ENCODE peak calls at places on chromosomes 7 and 10, in ten cellular contexts. One of them, this sample, is unnamed.

GRCh38 chr7:90262438-90262837 is 17.5 kb downstream of the CFAP69 start:
- DNase-seq in PC-9: no peak
- DNase-seq in RWPE2: no peak
- DNase-seq in right lobe of liver: no peak
- DNase-seq in HCT116: peak; percentile 15
- DNase-seq in GM23248: peak; percentile 73
- DNase-seq in WERI-Rb-1: no peak
- DNase-seq in sigmoid colon: no peak
- DNase-seq in naive thymus-derived CD4-positive, alpha-beta T cell: no peak
- DNase-seq in CD8-positive, alpha-beta T cell: no peak
- DNase-seq in this sample: peak; percentile 51

GRCh38 chr7:155211761-155212160 is 85.9 kb upstream of the INSIG1 start:
- DNase-seq in PC-9: no peak
- DNase-seq in RWPE2: no peak
- DNase-seq in right lobe of liver: no peak
- DNase-seq in HCT116: no peak
- DNase-seq in GM23248: no peak
- DNase-seq in WERI-Rb-1: no peak
- DNase-seq in sigmoid colon: no peak
- DNase-seq in naive thymus-derived CD4-positive, alpha-beta T cell: no peak
- DNase-seq in CD8-positive, alpha-beta T cell: no peak
- DNase-seq in this sample: no peak

GRCh38 chr7:54880326-54880989 is 121.4 kb upstream of the SEC61G start:
- DNase-seq in PC-9: no peak
- DNase-seq in RWPE2: no peak
- DNase-seq in right lobe of liver: peak; percentile 61
- DNase-seq in HCT116: no peak
- DNase-seq in GM23248: no peak
- DNase-seq in WERI-Rb-1: no peak
- DNase-seq in sigmoid colon: no peak
- DNase-seq in naive thymus-derived CD4-positive, alpha-beta T cell: no peak
- DNase-seq in CD8-positive, alpha-beta T cell: no peak
- DNase-seq in this sample: peak; percentile 14

GRCh38 chr10:75952093-75952492 is 520.7 kb downstream of the LRMDA start:
- DNase-seq in PC-9: no peak
- DNase-seq in RWPE2: no peak
- DNase-seq in right lobe of liver: no peak
- DNase-seq in HCT116: no peak
- DNase-seq in GM23248: no peak
- DNase-seq in WERI-Rb-1: no peak
- DNase-seq in sigmoid colon: no peak
- DNase-seq in naive thymus-derived CD4-positive, alpha-beta T cell: no peak
- DNase-seq in CD8-positive, alpha-beta T cell: no peak
- DNase-seq in this sample: no peak

GRCh38 chr7:107960306-107960705 is 42.7 kb downstream of the LAMB1 start:
- DNase-seq in PC-9: no peak
- DNase-seq in RWPE2: no peak
- DNase-seq in right lobe of liver: no peak
- DNase-seq in HCT116: no peak
- DNase-seq in GM23248: no peak
- DNase-seq in WERI-Rb-1: no peak
- DNase-seq in sigmoid colon: no peak
- DNase-seq in naive thymus-derived CD4-positive, alpha-beta T cell: no peak
- DNase-seq in CD8-positive, alpha-beta T cell: no peak
- DNase-seq in this sample: no peak

GRCh38 chr10:132162590-132163277 is 24.0 kb upstream of the DPYSL4 start:
- DNase-seq in PC-9: no peak
- DNase-seq in RWPE2: no peak
- DNase-seq in right lobe of liver: peak; percentile 44
- DNase-seq in HCT116: no peak
- DNase-seq in GM23248: no peak
- DNase-seq in WERI-Rb-1: no peak
- DNase-seq in sigmoid colon: no peak
- DNase-seq in naive thymus-derived CD4-positive, alpha-beta T cell: no peak
- DNase-seq in CD8-positive, alpha-beta T cell: no peak
- DNase-seq in this sample: no peak

GRCh38 chr7:53383131-53383530 is 347.7 kb downstream of the POM121L12 start:
- DNase-seq in PC-9: no peak
- DNase-seq in RWPE2: no peak
- DNase-seq in right lobe of liver: no peak
- DNase-seq in HCT116: no peak
- DNase-seq in GM23248: no peak
- DNase-seq in WERI-Rb-1: no peak
- DNase-seq in sigmoid colon: no peak
- DNase-seq in naive thymus-derived CD4-positive, alpha-beta T cell: no peak
- DNase-seq in CD8-positive, alpha-beta T cell: no peak
- DNase-seq in this sample: no peak

GRCh38 chr10:86867149-86867548 is 90.3 kb downstream of the MMRN2 start:
- DNase-seq in PC-9: no peak
- DNase-seq in RWPE2: no peak
- DNase-seq in right lobe of liver: no peak
- DNase-seq in HCT116: no peak
- DNase-seq in GM23248: no peak
- DNase-seq in WERI-Rb-1: no peak
- DNase-seq in sigmoid colon: no peak
- DNase-seq in naive thymus-derived CD4-positive, alpha-beta T cell: no peak
- DNase-seq in CD8-positive, alpha-beta T cell: no peak
- DNase-seq in this sample: no peak

GRCh38 chr10:112239347-112239746 is 43.9 kb upstream of the TECTB start:
- DNase-seq in PC-9: no peak
- DNase-seq in RWPE2: no peak
- DNase-seq in right lobe of liver: no peak
- DNase-seq in HCT116: no peak
- DNase-seq in GM23248: no peak
- DNase-seq in WERI-Rb-1: no peak
- DNase-seq in sigmoid colon: no peak
- DNase-seq in naive thymus-derived CD4-positive, alpha-beta T cell: no peak
- DNase-seq in CD8-positive, alpha-beta T cell: no peak
- DNase-seq in this sample: no peak

GRCh38 chr10:13969118-13969791 is 361.5 kb downstream of the FRMD4A start:
- DNase-seq in PC-9: peak; percentile 54
- DNase-seq in RWPE2: peak; percentile 92
- DNase-seq in right lobe of liver: no peak
- DNase-seq in HCT116: no peak
- DNase-seq in GM23248: no peak
- DNase-seq in WERI-Rb-1: no peak
- DNase-seq in sigmoid colon: no peak
- DNase-seq in naive thymus-derived CD4-positive, alpha-beta T cell: no peak
- DNase-seq in CD8-positive, alpha-beta T cell: no peak
- DNase-seq in this sample: no peak

GRCh38 chr7:107152011-107152410 is 16.8 kb upstream of the HBP1 start:
- DNase-seq in PC-9: peak; percentile 42
- DNase-seq in RWPE2: no peak
- DNase-seq in right lobe of liver: no peak
- DNase-seq in HCT116: no peak
- DNase-seq in GM23248: peak; percentile 81
- DNase-seq in WERI-Rb-1: no peak
- DNase-seq in sigmoid colon: no peak
- DNase-seq in naive thymus-derived CD4-positive, alpha-beta T cell: no peak
- DNase-seq in CD8-positive, alpha-beta T cell: no peak
- DNase-seq in this sample: no peak

GRCh38 chr10:114340816-114341215 is 63.5 kb downstream of the AFAP1L2 start:
- DNase-seq in PC-9: no peak
- DNase-seq in RWPE2: no peak
- DNase-seq in right lobe of liver: no peak
- DNase-seq in HCT116: no peak
- DNase-seq in GM23248: no peak
- DNase-seq in WERI-Rb-1: no peak
- DNase-seq in sigmoid colon: peak; percentile 34
- DNase-seq in naive thymus-derived CD4-positive, alpha-beta T cell: no peak
- DNase-seq in CD8-positive, alpha-beta T cell: no peak
- DNase-seq in this sample: no peak

GRCh38 chr10:11704087-11704486 is 38.1 kb upstream of the ECHDC3 start:
- DNase-seq in PC-9: no peak
- DNase-seq in RWPE2: no peak
- DNase-seq in right lobe of liver: no peak
- DNase-seq in HCT116: no peak
- DNase-seq in GM23248: no peak
- DNase-seq in WERI-Rb-1: no peak
- DNase-seq in sigmoid colon: no peak
- DNase-seq in naive thymus-derived CD4-positive, alpha-beta T cell: no peak
- DNase-seq in CD8-positive, alpha-beta T cell: no peak
- DNase-seq in this sample: no peak

GRCh38 chr10:11702264-11702663 is 39.9 kb upstream of the ECHDC3 start:
- DNase-seq in PC-9: no peak
- DNase-seq in RWPE2: no peak
- DNase-seq in right lobe of liver: no peak
- DNase-seq in HCT116: no peak
- DNase-seq in GM23248: no peak
- DNase-seq in WERI-Rb-1: no peak
- DNase-seq in sigmoid colon: no peak
- DNase-seq in naive thymus-derived CD4-positive, alpha-beta T cell: no peak
- DNase-seq in CD8-positive, alpha-beta T cell: no peak
- DNase-seq in this sample: no peak

GRCh38 chr10:11706911-11707567 is 35.1 kb upstream of the ECHDC3 start:
- DNase-seq in PC-9: no peak
- DNase-seq in RWPE2: no peak
- DNase-seq in right lobe of liver: no peak
- DNase-seq in HCT116: no peak
- DNase-seq in GM23248: no peak
- DNase-seq in WERI-Rb-1: no peak
- DNase-seq in sigmoid colon: no peak
- DNase-seq in naive thymus-derived CD4-positive, alpha-beta T cell: no peak
- DNase-seq in CD8-positive, alpha-beta T cell: no peak
- DNase-seq in this sample: no peak

GRCh38 chr10:11707936-11708335 is 34.2 kb upstream of the ECHDC3 start:
- DNase-seq in PC-9: no peak
- DNase-seq in RWPE2: no peak
- DNase-seq in right lobe of liver: no peak
- DNase-seq in HCT116: no peak
- DNase-seq in GM23248: no peak
- DNase-seq in WERI-Rb-1: no peak
- DNase-seq in sigmoid colon: no peak
- DNase-seq in naive thymus-derived CD4-positive, alpha-beta T cell: no peak
- DNase-seq in CD8-positive, alpha-beta T cell: no peak
- DNase-seq in this sample: peak; percentile 27

DNA sequence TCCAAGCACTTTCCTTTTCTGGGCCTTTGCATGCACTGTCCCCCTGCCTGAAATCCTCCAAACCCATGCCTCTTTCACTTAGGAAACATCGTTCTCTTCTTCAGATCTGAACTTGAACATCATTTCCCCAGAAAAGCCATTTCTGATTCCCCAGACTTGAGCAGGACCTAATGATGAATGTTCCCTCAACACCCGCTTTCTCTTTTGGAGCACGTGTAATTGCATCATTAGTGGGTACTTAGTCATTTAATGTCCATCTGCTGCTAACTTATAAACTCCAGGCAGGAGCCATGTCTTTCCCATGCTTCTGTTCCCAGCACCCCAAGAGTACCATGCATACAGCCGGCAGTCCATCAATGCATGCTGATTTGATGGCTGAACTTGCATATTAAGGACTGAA is 36.5 kb upstream of the ECHDC3 start:
- DNase-seq in PC-9: no peak
- DNase-seq in RWPE2: no peak
- DNase-seq in right lobe of liver: no peak
- DNase-seq in HCT116: no peak
- DNase-seq in GM23248: peak; percentile 29
- DNase-seq in WERI-Rb-1: no peak
- DNase-seq in sigmoid colon: no peak
- DNase-seq in naive thymus-derived CD4-positive, alpha-beta T cell: no peak
- DNase-seq in CD8-positive, alpha-beta T cell: no peak
- DNase-seq in this sample: no peak
- H3K27ac ChIP-seq in PC-9: no peak overlapping the region
- H3K27ac ChIP-seq in RWPE2: no peak overlapping the region
- H3K27ac ChIP-seq in right lobe of liver: no peak overlapping the region
- H3K27ac ChIP-seq in HCT116: no peak overlapping the region
- H3K27ac ChIP-seq in GM23248: no peak overlapping the region
- H3K27ac ChIP-seq in WERI-Rb-1: no peak overlapping the region
- H3K27ac ChIP-seq in sigmoid colon: no peak overlapping the region
- H3K27ac ChIP-seq in naive thymus-derived CD4-positive, alpha-beta T cell: no peak overlapping the region
- H3K27ac ChIP-seq in CD8-positive, alpha-beta T cell: no peak overlapping the region
- H3K27ac ChIP-seq in this sample: no peak overlapping the region

GRCh38 chr10:90138844-90139243 is 437.5 kb downstream of the KIF20B start:
- DNase-seq in PC-9: no peak
- DNase-seq in RWPE2: no peak
- DNase-seq in right lobe of liver: no peak
- DNase-seq in HCT116: no peak
- DNase-seq in GM23248: no peak
- DNase-seq in WERI-Rb-1: no peak
- DNase-seq in sigmoid colon: no peak
- DNase-seq in naive thymus-derived CD4-positive, alpha-beta T cell: no peak
- DNase-seq in CD8-positive, alpha-beta T cell: no peak
- DNase-seq in this sample: no peak
- H3K4me3 ChIP-seq in PC-9: no peak overlapping the region
- H3K4me3 ChIP-seq in RWPE2: no peak overlapping the region
- H3K4me3 ChIP-seq in right lobe of liver: no peak overlapping the region
- H3K4me3 ChIP-seq in HCT116: no peak overlapping the region
- H3K4me3 ChIP-seq in GM23248: no peak overlapping the region
- H3K4me3 ChIP-seq in WERI-Rb-1: no peak overlapping the region
- H3K4me3 ChIP-seq in sigmoid colon: no peak overlapping the region
- H3K4me3 ChIP-seq in naive thymus-derived CD4-positive, alpha-beta T cell: no peak overlapping the region
- H3K4me3 ChIP-seq in CD8-positive, alpha-beta T cell: no peak overlapping the region
- H3K4me3 ChIP-seq in this sample: no peak overlapping the region

DNA sequence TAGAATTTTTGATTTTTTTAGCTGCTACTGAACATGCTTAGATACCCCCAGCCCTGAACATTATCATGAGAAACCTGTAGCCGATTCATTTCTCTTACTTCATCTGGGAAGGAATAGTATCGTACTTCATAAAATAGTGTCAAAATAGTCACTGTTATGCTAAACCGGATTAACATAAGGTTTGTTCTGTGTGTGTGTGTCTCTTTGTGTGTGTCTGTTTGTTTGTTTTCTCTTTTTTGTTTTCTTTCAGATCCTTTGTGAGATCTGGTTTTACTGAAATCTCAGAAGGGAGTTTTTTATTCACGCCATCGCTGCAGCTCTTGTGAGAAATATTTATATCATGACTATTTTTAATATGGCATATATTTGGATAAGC is 762 bp downstream of the LGI1 start:
- DNase-seq in PC-9: no peak
- DNase-seq in RWPE2: no peak
- DNase-seq in right lobe of liver: no peak
- DNase-seq in HCT116: no peak
- DNase-seq in GM23248: no peak
- DNase-seq in WERI-Rb-1: no peak
- DNase-seq in sigmoid colon: no peak
- DNase-seq in naive thymus-derived CD4-positive, alpha-beta T cell: no peak
- DNase-seq in CD8-positive, alpha-beta T cell: no peak
- DNase-seq in this sample: no peak
- H3K27ac ChIP-seq in PC-9: no peak overlapping the region
- H3K27ac ChIP-seq in RWPE2: no peak overlapping the region
- H3K27ac ChIP-seq in right lobe of liver: no peak overlapping the region
- H3K27ac ChIP-seq in HCT116: no peak overlapping the region
- H3K27ac ChIP-seq in GM23248: no peak overlapping the region
- H3K27ac ChIP-seq in WERI-Rb-1: no peak overlapping the region
- H3K27ac ChIP-seq in sigmoid colon: peak overlapping the region; percentile 30
- H3K27ac ChIP-seq in naive thymus-derived CD4-positive, alpha-beta T cell: no peak overlapping the region
- H3K27ac ChIP-seq in CD8-positive, alpha-beta T cell: no peak overlapping the region
- H3K27ac ChIP-seq in this sample: no peak overlapping the region

DNA sequence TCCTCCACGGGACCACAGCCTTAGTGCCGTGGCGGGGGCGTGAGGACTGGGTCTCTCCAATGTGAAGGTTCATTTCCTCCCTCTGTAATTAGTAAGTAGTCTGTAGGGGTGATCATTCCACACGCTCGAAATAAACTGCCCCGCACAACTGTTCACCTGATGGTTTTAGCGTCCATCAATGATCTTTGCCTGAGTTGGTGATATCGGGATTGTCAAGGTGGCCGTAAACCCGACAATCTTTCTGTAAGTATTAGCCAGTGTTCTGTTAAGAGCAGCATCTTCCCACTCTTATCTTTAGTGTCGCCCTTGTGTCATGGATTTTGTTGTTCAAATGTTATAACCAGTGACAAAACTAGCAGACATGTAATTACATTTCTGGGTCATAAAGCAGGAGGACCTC is 17.7 kb downstream of the AGAP3 start:
- DNase-seq in PC-9: no peak
- DNase-seq in RWPE2: no peak
- DNase-seq in right lobe of liver: no peak
- DNase-seq in HCT116: no peak
- DNase-seq in GM23248: no peak
- DNase-seq in WERI-Rb-1: no peak
- DNase-seq in sigmoid colon: no peak
- DNase-seq in naive thymus-derived CD4-positive, alpha-beta T cell: no peak
- DNase-seq in CD8-positive, alpha-beta T cell: no peak
- DNase-seq in this sample: no peak
- H3K4me3 ChIP-seq in PC-9: no peak overlapping the region
- H3K4me3 ChIP-seq in RWPE2: no peak overlapping the region
- H3K4me3 ChIP-seq in right lobe of liver: no peak overlapping the region
- H3K4me3 ChIP-seq in HCT116: no peak overlapping the region
- H3K4me3 ChIP-seq in GM23248: no peak overlapping the region
- H3K4me3 ChIP-seq in WERI-Rb-1: no peak overlapping the region
- H3K4me3 ChIP-seq in sigmoid colon: no peak overlapping the region
- H3K4me3 ChIP-seq in naive thymus-derived CD4-positive, alpha-beta T cell: no peak overlapping the region
- H3K4me3 ChIP-seq in CD8-positive, alpha-beta T cell: no peak overlapping the region
- H3K4me3 ChIP-seq in this sample: no peak overlapping the region